ENCODE peak calls at places on chromosomes 4 and X, in eight cellular contexts. X is left ventricle myocardium inferior, P is upper lobe of left lung, Q is cardiac muscle cell, T is adrenal gland, M is fibroblast of lung, F is MM.1S, H is Peyer's patch. A is an unnamed sample. For H3K4me1, the result is how much of the 10 kb centered on the place peaks cover.

GRCh38 chrX:41781500-41781899 is 57.5 kb downstream of the GPR82 start:
- DNase-seq in X (no peak), T (no peak), M (peak), Q (peak), P (no peak), H (no peak), F (peak), A (no peak)

GRCh38 chr4:170087163-170087700 is 2.5 kb downstream of the AADAT start:
- DNase-seq in T (no peak), P (no peak), Q (peak), F (no peak), H (no peak), X (no peak), M (peak), A (no peak)

GRCh38 chrX:131650637-131651410 is 107.0 kb downstream of the OR13H1 start:
- DNase-seq in M (no peak), T (no peak), X (no peak), Q (no peak), H (no peak), P (no peak), F (no peak), A (no peak)

GRCh38 chrX:19772759-19773623 is 114.4 kb downstream of the SH3KBP1 start:
- DNase-seq in F (peak), Q (no peak), T (peak), H (no peak), X (no peak), M (peak), P (no peak), A (no peak)

GRCh38 chrX:53550756-53551463 is 116.7 kb upstream of the HSD17B10 start:
- DNase-seq in P (no peak), H (no peak), Q (no peak), X (no peak), M (no peak), F (no peak), T (no peak), A (no peak)

GRCh38 chr4:146640021-146640425 is 1.3 kb downstream of the POU4F2 start:
- DNase-seq in M (no peak), H (no peak), T (no peak), F (no peak), P (peak), Q (no peak), X (no peak), A (no peak)

GRCh38 chr4:42844422-42844821 is 48.1 kb upstream of the GRXCR1 start:
- DNase-seq in T (no peak), M (no peak), Q (no peak), X (no peak), H (no peak), F (no peak), P (no peak), A (no peak)

GRCh38 chrX:53073115-53073581 is 9.0 kb upstream of the TSPYL2 start:
- DNase-seq in Q (no peak), X (no peak), T (no peak), F (no peak), M (no peak), H (no peak), P (no peak), A (no peak)

GRCh38 chr4:186840222-186840701 is 116.6 kb upstream of the FAT1 start:
- DNase-seq in M (peak), T (no peak), P (no peak), F (no peak), H (peak), X (peak), Q (peak), A (no peak)

GRCh38 chr4:185143596-185143969 is 517 bp downstream of the SLC25A4 start:
- DNase-seq in M (peak), H (peak), F (peak), T (peak), Q (peak), P (no peak), X (peak), A (peak)

GRCh38 chrX:153582896-153583295 is 16.0 kb downstream of the CCNQ start:
- DNase-seq in M (peak), T (peak), X (peak), F (peak), Q (peak), H (peak), P (no peak), A (peak)

GRCh38 chr4:3375688-3376087 is 66.1 kb upstream of the HGFAC start:
- DNase-seq in P (peak), F (no peak), M (peak), Q (peak), X (no peak), H (no peak), T (peak), A (peak)
- TF ChIP-seq CTCF in P (no peak), F (no peak), M (no peak), Q (no peak), X (no peak), H (no peak), T (no peak), A (no peak)

GRCh38 chrX:13479452-13479813 is 90.0 kb upstream of the EGFL6 start:
- DNase-seq in X (no peak), T (no peak), H (no peak), P (no peak), F (no peak), Q (no peak), M (no peak), A (no peak)

GRCh38 chrX:13478740-13479451 is 90.5 kb upstream of the EGFL6 start:
- DNase-seq in P (no peak), Q (no peak), F (no peak), H (no peak), T (no peak), M (no peak), X (no peak), A (no peak)

GRCh38 chrX:13483773-13484172 is 85.6 kb upstream of the EGFL6 start:
- DNase-seq in Q (no peak), X (no peak), M (no peak), T (no peak), P (no peak), F (no peak), H (no peak), A (no peak)

GRCh38 chrX:13485167-13485566 is 84.2 kb upstream of the EGFL6 start:
- DNase-seq in M (no peak), H (no peak), X (no peak), F (no peak), T (no peak), Q (no peak), P (no peak), A (peak)

GRCh38 chrX:13482764-13483552 is 86.4 kb upstream of the EGFL6 start:
- DNase-seq in F (no peak), T (no peak), M (no peak), P (no peak), H (peak), X (no peak), Q (no peak), A (no peak)
- H3K27ac ChIP-seq in F (no peak), T (no peak), M (no peak), P (no peak), H (no peak), X (peak), Q (no peak), A (no peak)

GRCh38 chr4:112947616-112948015 is 101.8 kb upstream of the ANK2 start:
- DNase-seq in P (no peak), Q (no peak), X (no peak), T (no peak), M (no peak), H (no peak), F (no peak), A (no peak)

GRCh38 chr4:112956458-112956857 is 93.0 kb upstream of the ANK2 start:
- DNase-seq in P (no peak), Q (no peak), X (no peak), T (no peak), M (no peak), H (no peak), F (no peak), A (no peak)

GRCh38 chr4:112953295-112953694 is 96.2 kb upstream of the ANK2 start:
- DNase-seq in T (no peak), Q (no peak), X (no peak), P (no peak), M (no peak), H (no peak), F (no peak), A (no peak)

GRCh38 chr4:112951362-112951962 is 98.0 kb upstream of the ANK2 start:
- DNase-seq in Q (peak), M (peak), P (no peak), H (no peak), F (peak), X (no peak), T (no peak), A (no peak)

DNA sequence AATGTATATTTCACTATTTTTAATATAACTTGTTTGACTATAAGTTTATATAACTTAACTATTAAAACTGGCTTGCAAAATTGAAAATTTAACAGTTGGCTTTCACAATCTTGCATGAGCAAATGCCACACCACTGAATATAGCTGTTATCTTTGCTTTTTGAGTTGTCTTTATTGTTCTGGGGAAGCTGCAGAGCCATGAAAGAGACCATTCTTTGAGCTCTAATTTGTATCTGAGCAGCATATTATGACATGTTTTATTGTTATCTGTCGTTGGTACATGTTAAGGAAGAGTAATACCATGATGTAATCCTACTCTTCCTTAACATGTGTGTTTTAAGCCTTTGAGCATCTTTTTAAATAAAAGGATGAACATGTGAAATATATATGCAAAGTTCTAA is 97.2 kb upstream of the ANK2 start:
- DNase-seq in M (no peak), F (no peak), T (no peak), Q (no peak), H (no peak), X (no peak), P (no peak), A (no peak)
- H3K4me1 ChIP-seq in M (under half), F (under half), T (under half), Q (under half), H (under half), X (under half), P (under half), A (under half)

GRCh38 chr4:2262944-2263250 is 988 bp upstream of the MXD4 start:
- DNase-seq in T (no peak), F (no peak), P (no peak), H (no peak), X (no peak), M (no peak), Q (no peak), A (no peak)
- TF ChIP-seq CTCF in T (no peak), F (no peak), P (no peak), H (no peak), X (no peak), M (no peak), Q (no peak), A (no peak)

GRCh38 chr4:119011607-119011988 is 122.9 kb downstream of the SYNPO2 start:
- DNase-seq in X (no peak), T (no peak), H (no peak), F (no peak), M (no peak), Q (no peak), P (no peak), A (no peak)
- H3K27ac ChIP-seq in X (peak), T (no peak), H (no peak), F (no peak), M (no peak), Q (no peak), P (no peak), A (no peak)

A was measured in foreskin keratinocyte.